ENCODE peak calls at places on chromosomes 1 and 21, in ten cellular contexts. U, C, W, X, L, Q, I, N, E and D are unnamed samples.
A peak's percentile ranks its signal among the peaks of the same experiment; 100 is the strongest.

GRCh38 chr1:164369698-164370365 is 189.2 kb upstream of the PBX1 start:
- DNase-seq in C (peak; percentile 18), U (no peak), Q (no peak), I (no peak), E (no peak), X (no peak), L (no peak), N (no peak), W (no peak), D (no peak)

GRCh38 chr1:246961939-246962373 is 30.2 kb upstream of the AHCTF1 start:
- DNase-seq in W (no peak), L (no peak), U (peak; percentile 37), N (no peak), E (no peak), Q (no peak), I (peak; percentile 56), C (peak; percentile 54), X (no peak), D (no peak)

GRCh38 chr1:185960377-185961151 is 226.4 kb downstream of the HMCN1 start:
- DNase-seq in N (no peak), L (no peak), C (peak; percentile 72), Q (no peak), I (peak; percentile 15), W (no peak), E (no peak), X (peak; percentile 12), U (no peak), D (no peak)

GRCh38 chr1:6464514-6464836 is 1.5 kb downstream of the TNFRSF25 start:
- DNase-seq in Q (peak; percentile 90), U (peak; percentile 90), I (no peak), N (no peak), X (peak; percentile 63), C (peak; percentile 87), E (no peak), W (no peak), L (peak; percentile 50), D (peak; percentile 85)

GRCh38 chr1:226403522-226404034 is 4.3 kb downstream of the PARP1 start:
- DNase-seq in L (no peak), W (peak; percentile 43), Q (peak; percentile 82), I (no peak), U (no peak), E (peak; percentile 48), N (no peak), X (no peak), C (no peak), D (no peak)

GRCh38 chr1:198892065-198892464 is 253.2 kb downstream of the PTPRC start:
- DNase-seq in E (no peak), Q (no peak), C (no peak), I (no peak), L (no peak), W (peak; percentile 23), N (no peak), U (no peak), X (no peak), D (no peak)

GRCh38 chr1:46401964-46402626 is 8.0 kb downstream of the FAAH start:
- DNase-seq in W (peak; percentile 89), E (peak; percentile 85), C (peak; percentile 60), Q (peak; percentile 98), N (no peak), L (peak; percentile 88), I (peak; percentile 92), U (peak; percentile 70), X (peak; percentile 89), D (peak; percentile 91)

GRCh38 chr1:210801501-210801900 is 332.4 kb downstream of the KCNH1 start:
- DNase-seq in N (no peak), C (no peak), E (no peak), Q (no peak), I (no peak), U (no peak), X (no peak), W (no peak), L (no peak), D (no peak)

GRCh38 chr1:44314401-44314800 is 40.7 kb downstream of the ERI3 start:
- DNase-seq in C (no peak), X (no peak), E (no peak), I (no peak), W (peak; percentile 66), Q (no peak), N (no peak), U (no peak), L (no peak), D (no peak)

GRCh38 chr1:161069201-161069685 is 448 bp downstream of the ARHGAP30 start:
- DNase-seq in I (no peak), L (no peak), U (no peak), N (no peak), C (no peak), Q (no peak), E (no peak), W (no peak), X (no peak), D (no peak)

GRCh38 chr1:234780531-234781162 is 170.7 kb upstream of the IRF2BP2 start:
- DNase-seq in E (no peak), N (no peak), W (peak; percentile 43), Q (peak; percentile 36), L (no peak), U (no peak), I (no peak), C (peak; percentile 30), X (no peak), D (peak; percentile 10)

GRCh38 chr1:55472784-55473183 is 257.6 kb upstream of the USP24 start:
- DNase-seq in E (peak; percentile 52), Q (no peak), L (peak; percentile 7), I (no peak), X (no peak), C (no peak), N (no peak), W (no peak), U (no peak), D (no peak)

GRCh38 chr1:46008585-46008984 is 123.8 kb downstream of the PIK3R3 start:
- DNase-seq in U (no peak), Q (no peak), I (no peak), C (no peak), E (peak; percentile 37), L (no peak), X (no peak), N (no peak), W (no peak), D (peak; percentile 25)

GRCh38 chr1:90838720-90839119 is 121.6 kb upstream of the BARHL2 start:
- DNase-seq in E (no peak), W (peak; percentile 83), I (no peak), N (no peak), C (no peak), Q (peak; percentile 76), L (no peak), U (no peak), X (no peak), D (no peak)

GRCh38 chr1:34885405-34886247 is 26.1 kb upstream of the SMIM12 start:
- DNase-seq in Q (peak; percentile 90), W (peak; percentile 90), E (peak; percentile 38), U (no peak), C (peak; percentile 54), X (peak; percentile 31), I (no peak), N (no peak), L (no peak), D (peak; percentile 23)

GRCh38 chr1:206608108-206608698 is 4.1 kb downstream of the EIF2D start:
- DNase-seq in N (peak; percentile 52), Q (no peak), W (peak; percentile 65), I (no peak), L (peak; percentile 50), X (peak; percentile 45), U (peak; percentile 36), C (peak; percentile 32), E (no peak), D (peak; percentile 37)

GRCh38 chr21:29821230-29821629 is 118.6 kb downstream of the GRIK1 start:
- DNase-seq in Q (no peak), I (no peak), C (no peak), X (no peak), L (no peak), U (no peak), W (no peak), E (no peak), N (no peak), D (no peak)

GRCh38 chr1:64309468-64309867 is 106.0 kb downstream of the UBE2U start:
- DNase-seq in W (no peak), U (no peak), N (no peak), L (no peak), I (no peak), X (no peak), E (no peak), C (no peak), Q (no peak), D (no peak)

GRCh38 chr1:9838946-9839345 is 15.2 kb upstream of the CLSTN1 start:
- DNase-seq in E (no peak), U (no peak), X (no peak), N (no peak), Q (no peak), W (no peak), C (no peak), L (no peak), I (no peak), D (no peak)

GRCh38 chr21:41973861-41974751 is 20.3 kb upstream of the C2CD2 start:
- DNase-seq in C (peak; percentile 70), L (no peak), I (no peak), Q (peak; percentile 77), W (peak; percentile 69), N (no peak), U (no peak), X (no peak), E (no peak), D (peak; percentile 61)

GRCh38 chr1:173476197-173476663 is 905 bp upstream of the PRDX6 start:
- DNase-seq in U (no peak), W (no peak), E (no peak), I (no peak), N (no peak), X (no peak), Q (no peak), L (no peak), C (no peak), D (no peak)

GRCh38 chr1:202616355-202616910 is 93.8 kb downstream of the SYT2 start:
- DNase-seq in Q (no peak), N (no peak), X (no peak), W (no peak), C (no peak), U (no peak), E (no peak), I (no peak), L (no peak), D (no peak)
- H3K27ac ChIP-seq in Q (no peak overlapping the region), N (no peak overlapping the region), X (no peak overlapping the region), W (no peak overlapping the region), C (no peak overlapping the region), U (no peak overlapping the region), E (no peak overlapping the region), I (no peak overlapping the region), L (no peak overlapping the region), D (no peak overlapping the region)

GRCh38 chr21:37356710-37357109 is 9.9 kb upstream of the DYRK1A start:
- DNase-seq in X (no peak), W (no peak), I (no peak), U (no peak), C (no peak), N (no peak), Q (no peak), E (no peak), L (no peak), D (no peak)
- H3K27ac ChIP-seq in X (no peak overlapping the region), W (no peak overlapping the region), I (no peak overlapping the region), U (no peak overlapping the region), C (no peak overlapping the region), N (no peak overlapping the region), Q (no peak overlapping the region), E (no peak overlapping the region), L (no peak overlapping the region), D (no peak overlapping the region)

GRCh38 chr1:8096105-8097011 is 70.2 kb upstream of the ERRFI1 start:
- DNase-seq in E (peak; percentile 66), W (no peak), Q (no peak), N (no peak), X (no peak), C (no peak), U (no peak), L (no peak), I (no peak), D (peak; percentile 68)
- H3K27ac ChIP-seq in E (no peak overlapping the region), W (no peak overlapping the region), Q (peak overlapping the region; percentile 97), N (no peak overlapping the region), X (peak overlapping the region; percentile 66), C (no peak overlapping the region), U (peak overlapping the region; percentile 71), L (peak overlapping the region; percentile 100), I (peak overlapping the region; percentile 79), D (peak overlapping the region; percentile 97)

GRCh38 chr1:94339229-94339927 is 78.8 kb upstream of the ABCD3 start:
- DNase-seq in L (no peak), X (no peak), N (no peak), U (no peak), W (no peak), C (no peak), I (no peak), E (no peak), Q (no peak), D (no peak)
- H3K27ac ChIP-seq in L (no peak overlapping the region), X (no peak overlapping the region), N (no peak overlapping the region), U (no peak overlapping the region), W (no peak overlapping the region), C (no peak overlapping the region), I (no peak overlapping the region), E (no peak overlapping the region), Q (no peak overlapping the region), D (no peak overlapping the region)